ENCODE peak calls at places on chromosomes 7 and 10, in seven cellular contexts. U, P, F, Y, I, O and D are unnamed samples.

GRCh38 chr7:66413379-66414114 is 208.4 kb downstream of the TPST1 start:
- DNase-seq in P (peak; percentile 37), U (peak; percentile 60), F (peak; percentile 87), Y (peak; percentile 61), O (peak; percentile 80), I (peak; percentile 83), D (peak; percentile 91)

GRCh38 chr10:119541459-119542356 is 811 bp downstream of the RGS10 start:
- DNase-seq in F (peak; percentile 57), I (no peak), P (no peak), O (peak; percentile 32), Y (no peak), U (peak; percentile 55), D (no peak)

GRCh38 chr10:130189466-130190064 is 53.4 kb downstream of the GLRX3 start:
- DNase-seq in O (no peak), Y (no peak), U (no peak), P (no peak), F (no peak), I (no peak), D (no peak)

GRCh38 chr10:17851611-17852010 is 42.5 kb downstream of the MRC1 start:
- DNase-seq in O (peak; percentile 58), U (no peak), F (no peak), I (peak; percentile 31), P (no peak), Y (no peak), D (no peak)

GRCh38 chr10:114427124-114427852 is 23.0 kb upstream of the AFAP1L2 start:
- DNase-seq in O (no peak), Y (no peak), F (no peak), I (no peak), P (no peak), U (no peak), D (no peak)

GRCh38 chr7:45456747-45457146 is 117.4 kb upstream of the ADCY1 start:
- DNase-seq in F (no peak), Y (no peak), U (no peak), I (no peak), P (peak; percentile 80), O (no peak), D (no peak)

GRCh38 chr10:79944428-79945395 is 4.2 kb downstream of the SFTPD start:
- DNase-seq in Y (no peak), I (no peak), U (no peak), P (no peak), O (no peak), F (no peak), D (no peak)

GRCh38 chr7:2738110-2738509 is 50.1 kb downstream of the AMZ1 start:
- DNase-seq in U (no peak), O (no peak), I (no peak), Y (no peak), P (no peak), F (no peak), D (no peak)

GRCh38 chr10:93413252-93413689 is 68.9 kb downstream of the MYOF start:
- DNase-seq in P (peak; percentile 63), U (no peak), O (no peak), Y (no peak), F (peak; percentile 7), I (no peak), D (no peak)

GRCh38 chr7:95511716-95512260 is 26.0 kb downstream of the ASB4 start:
- DNase-seq in Y (peak; percentile 46), I (peak; percentile 27), F (peak; percentile 31), U (peak; percentile 82), O (peak; percentile 35), P (peak; percentile 74), D (peak; percentile 93)

GRCh38 chr10:89861584-89862287 is 160.3 kb downstream of the KIF20B start:
- DNase-seq in Y (no peak), P (peak; percentile 38), I (no peak), O (no peak), U (peak; percentile 27), F (peak; percentile 26), D (no peak)

GRCh38 chr10:76977046-76977445 is 660.6 kb downstream of the KCNMA1 start:
- DNase-seq in Y (no peak), P (no peak), U (no peak), F (no peak), O (no peak), I (no peak), D (no peak)

GRCh38 chr7:104005197-104005596 is 15.7 kb upstream of the RELN start:
- DNase-seq in I (no peak), F (no peak), U (no peak), Y (no peak), O (no peak), P (no peak), D (no peak)

GRCh38 chr7:17005277-17005676 is 123.5 kb upstream of the AGR3 start:
- DNase-seq in U (no peak), O (no peak), P (no peak), F (no peak), Y (no peak), I (no peak), D (peak; percentile 67)

GRCh38 chr7:116528008-116528789 is 3.4 kb downstream of the CAV1 start:
- DNase-seq in P (peak; percentile 96), Y (no peak), I (no peak), U (no peak), F (no peak), O (peak; percentile 51), D (no peak)

GRCh38 chr7:123879628-123880027 is 34.7 kb downstream of the HYAL4 start:
- DNase-seq in P (no peak), I (no peak), O (no peak), F (no peak), U (no peak), Y (no peak), D (no peak)

GRCh38 chr7:2666130-2666529 is 21.9 kb upstream of the AMZ1 start:
- DNase-seq in Y (no peak), U (no peak), I (no peak), P (no peak), F (no peak), O (no peak), D (no peak)

GRCh38 chr10:117536359-117536861 is 6.1 kb upstream of the EMX2 start:
- DNase-seq in Y (no peak), I (no peak), P (no peak), F (no peak), U (no peak), O (no peak), D (no peak)

GRCh38 chr7:1779445-1779844 is 109.4 kb downstream of the ELFN1 start:
- DNase-seq in U (no peak), P (no peak), F (no peak), O (no peak), I (no peak), Y (no peak), D (no peak)